ENCODE peak calls at places on chromosomes 6 and 20, in five cellular contexts. A is retinal pigment epithelial cell, M is mesenchymal stem cell, X is BJ, J is right cardiac atrium. S is an unnamed sample.
A peak's percentile ranks its signal among the peaks of the same experiment; 100 is the strongest.

GRCh38 chr6:127967708-127968107 is 66.8 kb upstream of the THEMIS start:
- DNase-seq in A (no peak), M (no peak), X (no peak), J (no peak), S (no peak)

GRCh38 chr6:70413829-70414494 is 654 bp downstream of the FAM135A start:
- DNase-seq in A (no peak), M (peak; percentile 35), X (no peak), J (no peak), S (no peak)

GRCh38 chr20:54622338-54623280 is 147.2 kb downstream of the DOK5 start:
- DNase-seq in A (no peak), M (no peak), X (no peak), J (peak; percentile 57), S (no peak)

GRCh38 chr6:12288844-12289654 is 1.1 kb upstream of the EDN1 start:
- DNase-seq in A (no peak), M (peak; percentile 75), X (no peak), J (no peak), S (no peak)

GRCh38 chr20:17796096-17796563 is 96.4 kb downstream of the BANF2 start:
- DNase-seq in A (no peak), M (peak; percentile 60), X (peak; percentile 36), J (peak; percentile 83), S (peak; percentile 39)

GRCh38 chr20:42938486-42939205 is 251.1 kb downstream of the PTPRT start:
- DNase-seq in A (no peak), M (no peak), X (no peak), J (no peak), S (no peak)

GRCh38 chr6:21679761-21680265 is 86.3 kb downstream of the SOX4 start:
- DNase-seq in A (peak; percentile 96), M (peak; percentile 63), X (peak; percentile 63), J (peak; percentile 38), S (no peak)

GRCh38 chr20:23663180-23663579 is 25.4 kb upstream of the CST3 start:
- DNase-seq in A (no peak), M (no peak), X (no peak), J (no peak), S (no peak)

GRCh38 chr20:10861086-10861485 is 187.3 kb upstream of the JAG1 start:
- DNase-seq in A (peak; percentile 78), M (no peak), X (peak; percentile 18), J (no peak), S (no peak)

GRCh38 chr6:89221971-89222887 is 5.1 kb upstream of the GABRR1 start:
- DNase-seq in A (no peak), M (no peak), X (no peak), J (no peak), S (no peak)

GRCh38 chr20:41408131-41408789 is 41.6 kb upstream of the EMILIN3 start:
- DNase-seq in A (no peak), M (no peak), X (no peak), J (no peak), S (no peak)

GRCh38 chr20:51595744-51596143 is 53.2 kb upstream of the NFATC2 start:
- DNase-seq in A (no peak), M (no peak), X (no peak), J (no peak), S (no peak)

GRCh38 chr6:105896052-105896820 is 189.9 kb upstream of the PRDM1 start:
- DNase-seq in A (no peak), M (no peak), X (no peak), J (no peak), S (no peak)

GRCh38 chr20:49028684-49029083 is 17.4 kb upstream of the CSE1L start:
- DNase-seq in A (no peak), M (peak; percentile 29), X (no peak), J (no peak), S (no peak)

GRCh38 chr6:7052441-7052936 is 55.3 kb upstream of the RREB1 start:
- DNase-seq in A (no peak), M (peak; percentile 87), X (peak; percentile 19), J (peak; percentile 85), S (peak; percentile 38)

GRCh38 chr6:148736779-148737412 is 9.9 kb upstream of the UST start:
- DNase-seq in A (no peak), M (no peak), X (no peak), J (no peak), S (no peak)

GRCh38 chr6:139262519-139263300 is 29.1 kb downstream of the TXLNB start:
- DNase-seq in A (no peak), M (no peak), X (no peak), J (no peak), S (no peak)

GRCh38 chr6:31814677-31815024 is 432 bp downstream of the HSPA1L start:
- DNase-seq in A (peak; percentile 97), M (peak; percentile 98), X (peak; percentile 92), J (peak; percentile 98), S (peak; percentile 93)

GRCh38 chr6:118771253-118771652 is 119.9 kb upstream of the CEP85L start:
- DNase-seq in A (no peak), M (no peak), X (no peak), J (no peak), S (no peak)

GRCh38 chr6:118768904-118769325 is 117.5 kb upstream of the CEP85L start:
- DNase-seq in A (no peak), M (no peak), X (no peak), J (no peak), S (no peak)

GRCh38 chr6:118770112-118770788 is 118.9 kb upstream of the CEP85L start:
- DNase-seq in A (no peak), M (no peak), X (no peak), J (no peak), S (no peak)

GRCh38 chr6:118770835-118771234 is 119.4 kb upstream of the CEP85L start:
- DNase-seq in A (no peak), M (no peak), X (no peak), J (no peak), S (no peak)

GRCh38 chr6:118768441-118768840 is 117.0 kb upstream of the CEP85L start:
- DNase-seq in A (no peak), M (no peak), X (no peak), J (no peak), S (no peak)
- H3K4me3 ChIP-seq in A (no peak overlapping the region), M (no peak overlapping the region), X (no peak overlapping the region), J (no peak overlapping the region), S (no peak overlapping the region)

DNA sequence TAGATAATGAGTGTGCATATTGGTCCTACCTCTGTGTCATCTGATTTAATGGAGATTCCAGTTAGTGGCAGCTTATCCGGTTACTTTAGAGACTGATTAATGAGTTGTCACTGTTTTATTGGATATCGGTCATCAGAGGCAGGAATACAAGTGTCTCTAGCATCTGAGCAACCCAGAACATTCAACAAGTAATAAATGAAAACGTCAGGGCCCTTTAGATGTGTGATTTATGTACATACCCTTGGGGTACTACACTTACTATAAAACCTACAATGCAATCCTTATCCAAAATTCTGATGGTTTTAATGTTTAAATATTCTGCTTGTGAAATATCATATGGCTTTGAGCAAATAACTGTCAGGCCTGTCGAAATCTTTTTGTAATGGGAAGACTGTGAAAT is 1117.9 kb upstream of the FLRT3 start:
- DNase-seq in A (no peak), M (no peak), X (no peak), J (no peak), S (no peak)
- H3K4me3 ChIP-seq in A (no peak overlapping the region), M (no peak overlapping the region), X (no peak overlapping the region), J (no peak overlapping the region), S (no peak overlapping the region)

DNA sequence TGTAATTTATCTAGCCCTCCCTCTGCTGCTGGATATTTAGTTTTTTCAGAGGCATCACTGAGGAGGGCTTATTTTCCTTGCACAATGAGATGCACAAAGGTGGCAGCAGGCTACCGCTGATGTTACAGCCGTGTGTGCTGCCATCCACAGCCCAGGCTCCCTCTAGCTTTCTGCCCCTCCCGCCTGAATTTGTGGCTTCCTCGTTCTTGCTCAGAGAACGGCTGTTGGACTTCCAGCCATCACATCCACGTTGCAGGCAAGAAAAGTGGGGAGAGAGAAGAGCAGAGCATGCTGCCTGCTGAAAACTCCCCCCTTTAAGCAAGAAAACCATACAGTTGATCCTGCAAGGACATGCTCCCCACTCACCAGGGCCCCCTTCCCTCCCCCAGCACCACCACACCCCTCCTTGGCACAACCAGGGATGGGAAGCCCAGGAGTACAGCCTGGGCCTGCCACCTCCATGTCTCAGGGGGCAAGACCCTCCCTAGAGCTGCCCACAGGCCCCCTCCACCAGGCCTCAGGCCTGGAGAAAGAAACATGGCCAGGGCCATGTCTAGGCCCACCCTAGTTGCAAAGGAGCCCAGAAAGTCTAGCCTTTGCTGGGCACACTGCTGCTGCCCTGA is 102.5 kb downstream of the MRPL14 start:
- DNase-seq in A (no peak), M (no peak), X (no peak), J (peak; percentile 49), S (no peak)
- H3K4me3 ChIP-seq in A (no peak overlapping the region), M (no peak overlapping the region), X (no peak overlapping the region), J (no peak overlapping the region), S (no peak overlapping the region)

GRCh38 chr6:50842861-50843384 is 24.3 kb downstream of the TFAP2B start:
- DNase-seq in A (no peak), M (no peak), X (no peak), J (no peak), S (no peak)
- H3K4me3 ChIP-seq in A (no peak overlapping the region), M (no peak overlapping the region), X (no peak overlapping the region), J (no peak overlapping the region), S (no peak overlapping the region)

DNA sequence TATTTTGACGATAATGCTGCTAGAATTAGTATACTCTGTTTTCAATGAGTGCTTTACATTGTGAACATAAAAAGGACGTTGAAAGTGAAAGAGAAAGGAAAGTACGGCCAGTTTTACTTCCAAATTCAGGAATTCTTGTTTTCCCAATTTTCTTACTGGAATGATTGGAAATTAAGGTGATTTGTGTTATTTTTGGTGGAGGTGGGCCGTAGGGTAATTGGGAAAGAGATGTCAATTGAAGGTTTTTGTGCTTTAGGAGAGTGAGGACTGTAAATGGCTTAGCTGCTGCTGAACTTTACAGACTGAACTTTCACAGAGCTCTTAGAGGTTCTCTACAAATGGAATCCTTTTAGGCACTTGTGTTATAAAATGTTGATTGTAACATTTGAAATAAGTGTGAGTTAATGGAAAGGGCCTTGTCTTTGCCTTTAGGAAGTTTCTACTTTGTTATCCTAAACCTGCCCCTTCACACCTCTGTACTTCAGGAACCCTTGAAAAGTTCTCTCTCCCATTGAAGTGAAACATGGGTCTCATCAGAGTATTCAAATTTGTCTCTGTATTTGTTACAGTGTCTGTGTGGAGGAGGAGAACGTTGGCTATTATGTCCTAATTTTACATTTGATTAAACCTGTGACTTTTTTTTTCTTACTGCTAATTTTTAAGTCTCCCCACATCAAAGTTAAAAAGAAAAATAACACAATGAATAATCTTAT is 256.4 kb downstream of the ARID1B start:
- DNase-seq in A (no peak), M (peak; percentile 49), X (no peak), J (no peak), S (no peak)
- H3K4me3 ChIP-seq in A (no peak overlapping the region), M (peak overlapping the region; percentile 75), X (peak overlapping the region; percentile 35), J (peak overlapping the region; percentile 93), S (peak overlapping the region; percentile 46)

S was measured in heart right ventricle.